ENCODE peak calls at places on chromosomes 2 and 18, in eight cellular contexts. T is activated naive CD8-positive, alpha-beta T cell treated with anti-CD3 and anti-CD28 coated beads, Interleukin-2, amount 50 U/mL, for 24 hours; M is HEK293T; D is heart left ventricle; E is GM10248; I is stimulated activated CD4-positive, alpha-beta T cell treated with anti-CD3 and anti-CD28 coated beads, Interleukin-15, amount 100 ng/mL, for 24 hours; N is GM04504; X is hippocampal formation. Z is an unnamed sample.

GRCh38 chr2:191228333-191228732 is 16.9 kb upstream of the MYO1B start:
- DNase-seq in T (no peak), M (no peak), D (no peak), E (no peak), I (no peak), N (no peak), X (no peak), Z (no peak)

GRCh38 chr2:134454931-134455330 is 201.1 kb downstream of the MGAT5 start:
- DNase-seq in T (no peak), M (no peak), D (no peak), E (no peak), I (no peak), N (no peak), X (no peak), Z (no peak)

GRCh38 chr18:76982038-76982437 is 150.5 kb downstream of the MBP start:
- DNase-seq in T (no peak), M (no peak), D (no peak), E (no peak), I (no peak), N (no peak), X (no peak), Z (no peak)

GRCh38 chr2:135701442-135701841 is 40.2 kb upstream of the UBXN4 start:
- DNase-seq in T (no peak), M (no peak), D (no peak), E (no peak), I (no peak), N (peak), X (no peak), Z (no peak)

GRCh38 chr18:5475252-5475651 is 68.5 kb downstream of the EPB41L3 start:
- DNase-seq in T (no peak), M (no peak), D (no peak), E (no peak), I (no peak), N (no peak), X (peak), Z (no peak)

GRCh38 chr18:72867721-72868665 is at the start of gene NETO1:
- DNase-seq in T (peak), M (no peak), D (no peak), E (peak), I (peak), N (no peak), X (no peak), Z (peak)

GRCh38 chr2:71510196-71510807 is 56.9 kb downstream of the DYSF start:
- DNase-seq in T (peak), M (peak), D (peak), E (peak), I (peak), N (peak), X (peak), Z (peak)

GRCh38 chr2:224938670-224939309 is 103.5 kb downstream of the DOCK10 start:
- DNase-seq in T (no peak), M (no peak), D (no peak), E (no peak), I (no peak), N (no peak), X (no peak), Z (peak)

GRCh38 chr2:24894750-24895149 is 25.3 kb downstream of the ADCY3 start:
- DNase-seq in T (no peak), M (no peak), D (no peak), E (no peak), I (no peak), N (no peak), X (no peak), Z (no peak)

GRCh38 chr18:12246849-12247808 is 7.0 kb upstream of the CIDEA start:
- DNase-seq in T (peak), M (no peak), D (no peak), E (no peak), I (peak), N (no peak), X (no peak), Z (no peak)

GRCh38 chr2:134469516-134470115 is 215.7 kb downstream of the MGAT5 start:
- DNase-seq in T (no peak), M (no peak), D (no peak), E (no peak), I (no peak), N (no peak), X (no peak), Z (no peak)

GRCh38 chr2:110858135-110858737 is 125.9 kb downstream of the ACOXL start:
- DNase-seq in T (peak), M (no peak), D (no peak), E (peak), I (peak), N (no peak), X (peak), Z (no peak)

GRCh38 chr18:2908166-2908945 is 61.5 kb downstream of the EMILIN2 start:
- DNase-seq in T (no peak), M (no peak), D (no peak), E (no peak), I (no peak), N (no peak), X (no peak), Z (no peak)

GRCh38 chr2:74205586-74205985 is 7.2 kb downstream of the MTHFD2 start:
- DNase-seq in T (no peak), M (no peak), D (no peak), E (no peak), I (peak), N (no peak), X (no peak), Z (no peak)

GRCh38 chr2:118249531-118249930 is 161.3 kb downstream of the INSIG2 start:
- DNase-seq in T (no peak), M (no peak), D (no peak), E (peak), I (no peak), N (peak), X (no peak), Z (no peak)

GRCh38 chr2:140351692-140352091 is 1571.5 kb upstream of the NXPH2 start:
- DNase-seq in T (no peak), M (no peak), D (no peak), E (no peak), I (no peak), N (no peak), X (no peak), Z (no peak)

Z was measured in neuronal stem cell.